ENCODE peak calls at places on chromosomes 3 and 15, in eight cellular contexts. A, C, D, S, P, Y, Z and V are unnamed samples.

GRCh38 chr15:63971427-63971805 is 74.9 kb downstream of the DAPK2 start:
- DNase-seq in A (no peak), C (no peak), D (no peak), S (no peak), P (no peak), Y (no peak), Z (no peak), V (no peak)

GRCh38 chr3:56761887-56762605 is 39.7 kb downstream of the ARHGEF3 start:
- DNase-seq in A (no peak), C (no peak), D (no peak), S (no peak), P (peak), Y (peak), Z (no peak), V (no peak)

GRCh38 chr3:32778389-32778788 is 39.4 kb upstream of the TRIM71 start:
- DNase-seq in A (no peak), C (no peak), D (no peak), S (no peak), P (no peak), Y (no peak), Z (no peak), V (no peak)

GRCh38 chr15:99502182-99502581 is 63.6 kb upstream of the MEF2A start:
- DNase-seq in A (no peak), C (no peak), D (no peak), S (no peak), P (no peak), Y (no peak), Z (no peak), V (no peak)

GRCh38 chr15:66498501-66499386 is 1.2 kb upstream of the SNAPC5 start:
- DNase-seq in A (no peak), C (no peak), D (no peak), S (peak), P (peak), Y (peak), Z (no peak), V (no peak)

GRCh38 chr15:74445816-74446763 is 12.3 kb upstream of the SEMA7A start:
- DNase-seq in A (no peak), C (no peak), D (no peak), S (no peak), P (no peak), Y (no peak), Z (no peak), V (no peak)

GRCh38 chr3:142237891-142238290 is 12.5 kb upstream of the GK5 start:
- DNase-seq in A (no peak), C (no peak), D (no peak), S (no peak), P (no peak), Y (peak), Z (no peak), V (no peak)

GRCh38 chr15:78315686-78316085 is 16.3 kb upstream of the SKIC8 start:
- DNase-seq in A (no peak), C (no peak), D (no peak), S (no peak), P (no peak), Y (no peak), Z (no peak), V (no peak)

GRCh38 chr3:100789582-100789981 is 80.3 kb downstream of the TFG start:
- DNase-seq in A (no peak), C (no peak), D (no peak), S (no peak), P (no peak), Y (no peak), Z (no peak), V (no peak)

GRCh38 chr3:85270488-85270887 is 311.7 kb downstream of the CADM2 start:
- DNase-seq in A (peak), C (no peak), D (no peak), S (no peak), P (no peak), Y (no peak), Z (peak), V (no peak)

GRCh38 chr15:55879181-55879580 is 114.2 kb downstream of the NEDD4 start:
- DNase-seq in A (no peak), C (no peak), D (no peak), S (peak), P (no peak), Y (peak), Z (no peak), V (no peak)

GRCh38 chr15:70535071-70535954 is 228.0 kb downstream of the UACA start:
- DNase-seq in A (no peak), C (no peak), D (no peak), S (no peak), P (no peak), Y (no peak), Z (no peak), V (no peak)

GRCh38 chr3:102156426-102156825 is 278.4 kb upstream of the ZPLD1 start:
- DNase-seq in A (no peak), C (no peak), D (peak), S (peak), P (peak), Y (peak), Z (no peak), V (peak)

GRCh38 chr3:149449799-149450198 is 24.7 kb upstream of the TM4SF4 start:
- DNase-seq in A (no peak), C (no peak), D (no peak), S (peak), P (no peak), Y (peak), Z (no peak), V (no peak)

GRCh38 chr3:103991461-103992115 is 1375.1 kb upstream of the ALCAM start:
- DNase-seq in A (no peak), C (no peak), D (no peak), S (peak), P (peak), Y (peak), Z (peak), V (no peak)

GRCh38 chr3:38117163-38117716 is 19.7 kb downstream of the ACAA1 start:
- DNase-seq in A (no peak), C (peak), D (no peak), S (no peak), P (no peak), Y (no peak), Z (no peak), V (no peak)

GRCh38 chr3:40976241-40976640 is 223.1 kb upstream of the CTNNB1 start:
- DNase-seq in A (no peak), C (no peak), D (no peak), S (no peak), P (no peak), Y (no peak), Z (no peak), V (no peak)